ENCODE peak calls at places on chromosome 20, in six cellular contexts. G is testis, M is left ventricle myocardium inferior, K is cardiac muscle cell, V is AG09309, L is HL-60. Q is an unnamed sample.

GRCh38 chr20:17616480-17617211 is 46.8 kb downstream of the DSTN start:
- DNase-seq in V (no peak), K (no peak), M (no peak), G (peak), L (no peak), Q (no peak)

GRCh38 chr20:21503345-21503744 is 10.5 kb downstream of the NKX2-2 start:
- DNase-seq in K (peak), G (no peak), V (peak), M (no peak), L (no peak), Q (no peak)

GRCh38 chr20:13507646-13508045 is 131.1 kb downstream of the TASP1 start:
- DNase-seq in K (no peak), L (no peak), M (no peak), G (no peak), V (no peak), Q (no peak)

GRCh38 chr20:6402026-6402425 is 279.2 kb upstream of the FERMT1 start:
- DNase-seq in K (no peak), G (no peak), M (no peak), L (no peak), V (no peak), Q (no peak)

GRCh38 chr20:3515379-3516175 is 44.8 kb downstream of the ATRN start:
- DNase-seq in G (no peak), M (no peak), V (no peak), K (no peak), L (no peak), Q (no peak)

GRCh38 chr20:34512266-34512954 is 3.8 kb upstream of the DYNLRB1 start:
- DNase-seq in G (no peak), K (no peak), M (no peak), L (no peak), V (no peak), Q (no peak)

GRCh38 chr20:13788167-13788834 is 3.5 kb downstream of the NDUFAF5 start:
- DNase-seq in M (no peak), K (peak), V (no peak), L (no peak), G (peak), Q (peak)

GRCh38 chr20:46357030-46357514 is 48.8 kb upstream of the CDH22 start:
- DNase-seq in M (no peak), V (no peak), K (peak), L (no peak), G (peak), Q (no peak)

GRCh38 chr20:49570828-49571552 is 3.1 kb upstream of the PTGIS start:
- DNase-seq in V (no peak), M (no peak), K (peak), L (no peak), G (no peak), Q (no peak)

GRCh38 chr20:48879609-48880008 is 41.9 kb upstream of the ARFGEF2 start:
- DNase-seq in G (no peak), K (peak), M (no peak), L (no peak), V (no peak), Q (no peak)

GRCh38 chr20:53926428-53927028 is 143.9 kb downstream of the BCAS1 start:
- DNase-seq in G (no peak), M (no peak), K (peak), V (peak), L (peak), Q (peak)

DNA sequence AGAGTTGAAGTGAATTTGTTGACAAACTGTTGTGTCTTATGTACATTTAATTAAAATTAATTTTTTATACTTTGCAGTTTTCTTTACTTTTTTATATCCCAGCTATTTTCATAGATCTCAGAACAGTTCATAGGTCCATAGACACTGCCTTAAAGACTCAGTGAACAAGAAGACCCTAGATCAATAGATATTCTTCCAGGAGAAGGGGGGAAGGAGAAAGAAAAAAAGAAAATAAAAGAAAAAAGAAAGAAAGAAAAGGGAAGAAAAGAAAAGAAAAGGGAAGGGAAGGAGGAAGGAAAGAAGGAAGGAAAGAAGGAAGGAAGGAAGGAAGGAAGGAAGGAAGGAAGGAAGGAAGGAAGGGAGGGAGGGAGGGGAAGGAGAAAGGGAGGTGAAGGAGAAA is 130.8 kb downstream of the MAFB start:
- DNase-seq in G (no peak), V (no peak), M (no peak), K (no peak), L (no peak), Q (no peak)
- H3K4me3 ChIP-seq in G (no peak), V (no peak), M (no peak), K (no peak), L (no peak), Q (no peak)

GRCh38 chr20:15977026-15977425 is 596.2 kb downstream of the KIF16B start:
- DNase-seq in M (no peak), K (no peak), L (no peak), G (no peak), V (no peak), Q (no peak)

GRCh38 chr20:15977758-15978157 is 595.5 kb downstream of the KIF16B start:
- DNase-seq in V (no peak), M (no peak), K (no peak), L (no peak), G (no peak), Q (no peak)

DNA sequence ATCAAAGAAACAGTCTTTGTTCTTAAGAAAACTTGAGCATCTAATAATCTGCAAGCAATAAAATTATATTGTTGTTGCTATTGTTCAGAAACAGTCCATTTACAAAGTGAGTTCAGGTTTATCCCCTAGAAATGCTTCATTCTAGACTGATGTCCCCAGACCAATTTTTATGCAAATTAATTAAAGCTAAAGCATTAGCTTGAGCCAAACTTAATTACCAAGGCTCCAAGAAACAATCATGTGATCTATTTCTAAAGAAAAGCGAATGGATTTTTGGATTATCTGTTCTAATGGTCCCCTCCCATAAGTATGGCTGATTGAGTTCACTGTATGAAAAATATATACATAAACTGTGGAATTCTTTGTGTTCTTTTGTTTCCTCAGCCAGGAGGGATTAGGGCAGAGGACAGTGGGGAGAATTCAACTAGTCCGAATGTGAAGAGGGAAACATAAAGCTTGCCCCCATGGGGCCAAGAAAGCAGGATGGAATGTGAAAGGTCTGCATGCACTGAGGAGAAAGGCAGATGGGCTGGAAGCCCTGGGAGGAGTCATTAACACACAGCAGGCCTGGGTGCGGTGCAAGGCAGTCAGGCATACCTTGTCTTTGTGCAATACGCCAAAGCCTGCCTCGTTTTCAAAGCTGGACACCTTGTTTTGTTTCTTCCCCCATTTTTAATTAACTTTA is 597.1 kb downstream of the KIF16B start:
- DNase-seq in K (no peak), G (no peak), M (no peak), L (no peak), V (no peak), Q (no peak)
- TF ChIP-seq CTCF in K (no peak), G (no peak), M (no peak), L (no peak), V (no peak), Q (no peak)

DNA sequence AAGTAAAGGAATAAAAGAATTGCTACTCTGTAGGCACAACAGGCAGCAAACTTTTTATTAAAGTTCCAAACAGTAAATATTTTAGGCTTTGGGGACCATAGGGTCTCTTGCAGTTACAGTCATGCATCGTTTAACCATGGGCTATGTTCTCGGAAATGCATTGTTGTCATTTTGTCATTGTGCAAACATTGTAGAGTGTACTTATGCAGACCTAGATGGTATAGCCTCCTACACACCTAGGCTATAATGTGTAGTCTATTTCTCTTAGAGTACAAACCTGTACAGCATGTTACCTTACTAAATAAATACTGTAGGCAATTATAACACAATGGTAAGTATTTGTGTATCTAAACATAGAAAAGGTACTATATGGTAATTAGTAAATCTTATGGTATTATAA is 54.7 kb downstream of the CDS2 start:
- DNase-seq in M (no peak), V (no peak), L (no peak), K (no peak), G (no peak), Q (no peak)
- H3K4me3 ChIP-seq in M (no peak), V (no peak), L (no peak), K (no peak), G (no peak), Q (no peak)

DNA sequence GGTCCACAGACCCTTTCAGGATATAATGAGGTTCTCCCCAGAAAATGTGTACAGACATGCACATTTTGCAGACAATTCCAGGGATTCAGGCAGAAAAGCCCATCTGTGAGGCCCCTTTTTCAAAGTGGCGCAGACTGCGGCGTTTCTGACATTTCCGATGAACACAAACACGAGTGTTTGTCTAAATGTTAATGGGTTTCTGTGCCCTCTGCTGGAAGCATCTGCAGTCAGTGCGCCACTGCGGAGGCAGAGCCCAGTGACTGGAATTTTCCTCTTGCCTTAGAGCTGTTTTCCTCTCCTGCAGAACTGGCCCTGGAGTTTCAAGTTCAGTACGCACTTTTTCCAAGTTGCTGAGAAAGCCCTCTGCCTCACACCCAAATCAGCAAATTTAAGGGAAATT is 15.3 kb downstream of the ANKRD60 start:
- DNase-seq in K (no peak), L (no peak), M (no peak), G (no peak), V (no peak), Q (no peak)
- TF ChIP-seq CTCF in K (no peak), L (no peak), M (no peak), G (no peak), V (peak), Q (no peak)

GRCh38 chr20:56627122-56628014 is 1.7 kb upstream of the TFAP2C start:
- DNase-seq in V (no peak), G (no peak), L (no peak), M (no peak), K (no peak), Q (no peak)
- H3K4me3 ChIP-seq in V (no peak), G (peak), L (no peak), M (peak), K (no peak), Q (no peak)

DNA sequence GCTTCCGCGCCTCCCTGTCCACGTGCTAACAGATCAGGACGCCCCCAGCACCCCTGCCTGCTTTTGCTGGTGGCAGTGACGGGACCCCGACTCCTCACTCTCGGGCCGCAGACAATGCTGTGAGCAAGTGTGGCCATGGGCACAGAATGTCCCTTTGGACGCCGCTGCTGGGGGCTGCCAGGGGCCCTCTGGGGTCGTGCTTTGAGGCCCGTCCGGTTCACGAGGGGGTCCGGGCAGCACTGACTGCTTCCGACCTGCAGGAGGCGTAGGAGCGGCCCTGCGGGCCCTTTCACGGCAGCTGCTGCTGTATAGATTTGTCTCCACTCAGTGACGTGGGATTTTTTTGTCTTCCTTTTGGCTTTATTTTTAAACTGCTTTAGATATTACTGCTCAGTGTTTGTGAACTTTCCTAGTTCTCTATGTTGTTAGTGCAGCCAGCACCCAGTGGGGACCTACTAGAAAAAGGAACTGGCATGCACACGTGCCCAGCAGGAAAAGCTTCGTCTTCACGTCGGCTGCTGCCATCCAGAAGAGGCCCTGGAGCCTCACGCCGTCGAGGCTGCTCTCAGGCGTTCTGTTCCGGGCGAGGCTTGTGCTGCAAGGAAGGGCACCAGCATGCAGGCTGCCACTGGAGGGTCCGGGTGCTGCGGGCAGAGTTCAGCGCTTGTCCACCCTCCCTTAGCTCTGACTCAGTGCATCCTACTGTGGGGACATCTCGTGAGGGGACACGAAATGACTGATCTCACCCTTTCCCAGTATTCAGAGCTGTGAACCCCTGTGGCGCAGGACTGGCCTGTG is 21.7 kb downstream of the UCKL1 start:
- DNase-seq in V (no peak), K (no peak), G (no peak), L (no peak), M (no peak), Q (no peak)
- TF ChIP-seq CTCF in V (peak), K (peak), G (no peak), L (no peak), M (peak), Q (peak)

DNA sequence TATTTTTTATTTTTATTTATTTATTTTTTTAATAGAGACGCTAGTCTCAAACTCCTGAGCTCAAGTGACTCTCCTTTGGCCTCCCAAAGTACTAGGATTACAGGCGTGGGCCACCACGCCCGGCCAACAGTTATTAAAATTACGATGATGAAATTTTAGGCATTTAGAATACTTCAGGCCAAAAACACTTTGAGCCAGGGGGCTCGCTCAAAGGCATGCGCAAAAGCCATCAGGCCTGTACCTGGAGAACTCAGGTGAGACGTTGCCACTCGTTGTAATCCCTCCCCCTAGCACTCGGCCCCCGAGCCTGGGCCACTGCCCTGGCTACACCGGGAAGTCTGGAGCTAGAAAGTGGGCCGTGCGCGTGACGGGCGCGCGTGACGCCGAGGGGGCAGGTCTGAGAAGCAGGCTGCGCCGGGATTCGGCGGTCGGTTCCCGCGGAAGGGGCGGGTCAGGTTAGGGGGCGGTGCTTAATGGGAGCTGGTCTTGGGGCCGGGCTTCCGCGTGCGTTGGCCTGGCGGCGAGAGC is 337 bp upstream of the CBFA2T2 start:
- DNase-seq in V (peak), L (peak), G (peak), K (peak), M (peak), Q (peak)
- H3K4me3 ChIP-seq in V (peak), L (peak), G (peak), K (peak), M (peak), Q (peak)

DNA sequence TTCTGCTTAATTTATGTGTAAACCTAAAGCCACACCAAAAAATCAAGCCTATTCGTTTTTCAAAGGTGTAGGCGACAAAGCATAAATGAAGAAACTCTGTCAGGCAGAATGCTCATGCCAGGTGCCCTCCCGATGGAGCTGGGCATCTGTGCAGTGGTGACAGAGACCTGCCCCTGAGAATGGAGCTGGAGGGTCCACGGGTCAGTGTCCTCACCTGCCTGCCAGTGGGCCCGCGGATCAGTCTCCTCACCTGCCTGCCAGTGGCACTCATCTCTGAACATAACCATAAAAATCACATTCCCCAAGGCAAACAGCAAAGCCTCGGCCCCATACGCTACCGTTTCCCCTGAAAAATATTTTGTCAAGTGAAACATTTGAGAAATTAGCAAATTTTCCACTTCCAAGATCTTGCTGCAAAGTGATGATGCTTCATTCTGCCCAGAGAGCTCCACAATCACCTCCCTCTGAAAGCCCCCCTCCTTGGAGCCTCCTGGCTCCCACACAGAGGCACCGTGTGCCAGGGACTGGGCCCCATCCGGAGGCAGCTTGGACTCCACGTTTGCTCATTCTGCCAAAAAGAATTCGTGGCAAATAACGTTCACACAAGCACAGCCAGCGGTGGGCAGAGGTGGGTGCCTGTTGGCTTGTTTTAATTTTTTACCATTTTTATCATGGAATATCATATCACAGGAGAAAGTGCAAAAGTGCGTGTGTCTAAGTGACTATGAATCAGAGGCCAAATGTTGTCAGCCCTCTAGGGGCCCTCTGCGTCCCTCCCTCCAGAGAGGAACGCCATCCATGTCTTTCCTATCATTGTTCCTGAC is 88.8 kb downstream of the YTHDF1 start:
- DNase-seq in L (no peak), K (no peak), G (no peak), V (no peak), M (no peak), Q (no peak)
- TF ChIP-seq CTCF in L (no peak), K (no peak), G (no peak), V (no peak), M (no peak), Q (no peak)

GRCh38 chr20:45341579-45341938 is 6.7 kb downstream of the SDC4 start:
- DNase-seq in V (no peak), L (no peak), G (no peak), K (no peak), M (no peak), Q (no peak)
- H3K4me3 ChIP-seq in V (peak), L (no peak), G (no peak), K (peak), M (peak), Q (peak)